ENCODE peak calls at places on chromosomes 12 and 14, in seven cellular contexts. X, V, O, R, Z, N and W are unnamed samples.

GRCh38 chr12:82325540-82326336 is 32.4 kb downstream of the CCDC59 start:
- DNase-seq in X (no peak), V (no peak), O (no peak), R (no peak), Z (no peak), N (no peak), W (no peak)

GRCh38 chr14:101116065-101116464 is 212.5 kb upstream of the RTL1 start:
- DNase-seq in X (no peak), V (no peak), O (no peak), R (no peak), Z (no peak), N (no peak), W (no peak)

GRCh38 chr14:89399594-89400068 is 17.4 kb downstream of the FOXN3 start:
- DNase-seq in X (peak), V (no peak), O (no peak), R (no peak), Z (peak), N (no peak), W (no peak)

GRCh38 chr14:20661197-20661596 is 19.7 kb upstream of the OR6S1 start:
- DNase-seq in X (no peak), V (no peak), O (no peak), R (no peak), Z (no peak), N (no peak), W (no peak)

GRCh38 chr12:69500631-69501030 is 30.4 kb downstream of the FRS2 start:
- DNase-seq in X (no peak), V (no peak), O (no peak), R (no peak), Z (no peak), N (no peak), W (no peak)

GRCh38 chr14:104793703-104793959 is 1.9 kb downstream of the AKT1 start:
- DNase-seq in X (no peak), V (no peak), O (no peak), R (no peak), Z (no peak), N (no peak), W (no peak)

GRCh38 chr14:32998433-32998832 is 59.8 kb downstream of the NPAS3 start:
- DNase-seq in X (no peak), V (no peak), O (no peak), R (no peak), Z (no peak), N (no peak), W (no peak)

GRCh38 chr14:65164068-65164824 is 61.9 kb upstream of the MAX start:
- DNase-seq in X (peak), V (no peak), O (no peak), R (peak), Z (peak), N (no peak), W (no peak)

GRCh38 chr14:51962678-51963077 is 26.7 kb upstream of the RTRAF start:
- DNase-seq in X (no peak), V (no peak), O (no peak), R (no peak), Z (no peak), N (no peak), W (no peak)

GRCh38 chr12:23099604-23100003 is 474.6 kb downstream of the ETNK1 start:
- DNase-seq in X (no peak), V (no peak), O (peak), R (no peak), Z (no peak), N (no peak), W (no peak)

GRCh38 chr12:132245521-132246101 is 83.8 kb downstream of the GALNT9 start:
- DNase-seq in X (no peak), V (no peak), O (no peak), R (no peak), Z (no peak), N (no peak), W (no peak)

GRCh38 chr14:91129261-91129660 is 15.4 kb downstream of the DGLUCY start:
- DNase-seq in X (no peak), V (no peak), O (no peak), R (no peak), Z (no peak), N (no peak), W (no peak)

GRCh38 chr12:124191024-124191359 is 103.9 kb upstream of the RFLNA start:
- DNase-seq in X (peak), V (no peak), O (no peak), R (peak), Z (no peak), N (no peak), W (no peak)

GRCh38 chr14:99538733-99539132 is 57.5 kb downstream of the CCNK start:
- DNase-seq in X (no peak), V (no peak), O (no peak), R (no peak), Z (no peak), N (no peak), W (no peak)

GRCh38 chr14:95496111-95496681 is 20.3 kb downstream of the SYNE3 start:
- DNase-seq in X (no peak), V (no peak), O (no peak), R (no peak), Z (no peak), N (no peak), W (no peak)

GRCh38 chr14:51535443-51536044 is 116.2 kb upstream of the FRMD6 start:
- DNase-seq in X (no peak), V (no peak), O (no peak), R (no peak), Z (no peak), N (no peak), W (no peak)

GRCh38 chr14:50594577-50595316 is 34.8 kb downstream of the ATL1 start:
- DNase-seq in X (no peak), V (no peak), O (no peak), R (no peak), Z (peak), N (no peak), W (no peak)

GRCh38 chr12:64893961-64894360 is 69.5 kb downstream of the TBC1D30 start:
- DNase-seq in X (no peak), V (no peak), O (no peak), R (no peak), Z (no peak), N (no peak), W (no peak)

GRCh38 chr14:89078021-89078676 is 253.7 kb downstream of the TTC8 start:
- DNase-seq in X (peak), V (no peak), O (no peak), R (no peak), Z (no peak), N (no peak), W (no peak)

GRCh38 chr12:5035618-5036017 is 8.1 kb upstream of the KCNA5 start:
- DNase-seq in X (no peak), V (no peak), O (no peak), R (no peak), Z (no peak), N (no peak), W (no peak)

GRCh38 chr12:59839514-59839913 is 243.7 kb downstream of the SLC16A7 start:
- DNase-seq in X (no peak), V (no peak), O (no peak), R (no peak), Z (no peak), N (no peak), W (no peak)

GRCh38 chr12:27142102-27142721 is 59.8 kb upstream of the C12orf71 start:
- DNase-seq in X (peak), V (no peak), O (peak), R (peak), Z (peak), N (no peak), W (peak)

GRCh38 chr14:21054123-21054767 is 3.4 kb upstream of the RNASE8 start:
- DNase-seq in X (no peak), V (no peak), O (no peak), R (no peak), Z (peak), N (no peak), W (no peak)

GRCh38 chr12:16389594-16389993 is 42.1 kb downstream of the MGST1 start:
- DNase-seq in X (no peak), V (no peak), O (no peak), R (no peak), Z (no peak), N (no peak), W (no peak)

GRCh38 chr14:96270565-96271420 is 14.8 kb downstream of the BDKRB1 start:
- DNase-seq in X (no peak), V (no peak), O (no peak), R (no peak), Z (no peak), N (no peak), W (no peak)

GRCh38 chr12:2930865-2931264 is 28.3 kb upstream of the TEAD4 start:
- DNase-seq in X (no peak), V (no peak), O (no peak), R (no peak), Z (no peak), N (no peak), W (no peak)

GRCh38 chr14:89304972-89305703 is 111.9 kb downstream of the FOXN3 start:
- DNase-seq in X (peak), V (peak), O (no peak), R (no peak), Z (no peak), N (no peak), W (no peak)

GRCh38 chr14:56648508-56649301 is 69.1 kb downstream of the TMEM260 start:
- DNase-seq in X (no peak), V (no peak), O (no peak), R (no peak), Z (no peak), N (no peak), W (no peak)

GRCh38 chr12:69502342-69503081 is 32.3 kb downstream of the FRS2 start:
- DNase-seq in X (no peak), V (no peak), O (no peak), R (no peak), Z (no peak), N (no peak), W (no peak)

GRCh38 chr12:50005150-50005549 is 20.1 kb downstream of the RACGAP1 start:
- DNase-seq in X (peak), V (no peak), O (no peak), R (no peak), Z (no peak), N (no peak), W (no peak)

GRCh38 chr14:104561124-104561531 is 18.4 kb upstream of the C14orf180 start:
- DNase-seq in X (no peak), V (no peak), O (no peak), R (no peak), Z (no peak), N (no peak), W (no peak)

GRCh38 chr12:110107369-110108281 is 16.5 kb upstream of the IFT81 start:
- DNase-seq in X (no peak), V (no peak), O (no peak), R (no peak), Z (peak), N (no peak), W (no peak)

GRCh38 chr14:47454025-47454424 is 221.4 kb downstream of the MDGA2 start:
- DNase-seq in X (no peak), V (no peak), O (no peak), R (no peak), Z (no peak), N (no peak), W (no peak)

GRCh38 chr12:76303365-76303764 is 44.9 kb downstream of the BBS10 start:
- DNase-seq in X (no peak), V (no peak), O (no peak), R (no peak), Z (no peak), N (no peak), W (no peak)

GRCh38 chr12:3727877-3728632 is 24.9 kb downstream of the CRACR2A start:
- DNase-seq in X (no peak), V (peak), O (no peak), R (no peak), Z (no peak), N (no peak), W (no peak)

GRCh38 chr14:92657457-92658142 is 90.8 kb downstream of the LGMN start:
- DNase-seq in X (no peak), V (no peak), O (no peak), R (no peak), Z (no peak), N (no peak), W (no peak)

GRCh38 chr12:98126637-98127335 is 388.6 kb upstream of the TMPO start:
- DNase-seq in X (no peak), V (no peak), O (no peak), R (no peak), Z (peak), N (no peak), W (no peak)

GRCh38 chr12:31702047-31702446 is 26.8 kb downstream of the AMN1 start:
- DNase-seq in X (no peak), V (no peak), O (no peak), R (no peak), Z (no peak), N (no peak), W (no peak)

GRCh38 chr12:122918827-122919226 is 22.9 kb upstream of the VPS37B start:
- DNase-seq in X (no peak), V (no peak), O (no peak), R (no peak), Z (no peak), N (no peak), W (no peak)
- TF ChIP-seq TAF1 in X (no peak), V (no peak), O (no peak), R (no peak), Z (no peak), N (no peak), W (no peak)

DNA sequence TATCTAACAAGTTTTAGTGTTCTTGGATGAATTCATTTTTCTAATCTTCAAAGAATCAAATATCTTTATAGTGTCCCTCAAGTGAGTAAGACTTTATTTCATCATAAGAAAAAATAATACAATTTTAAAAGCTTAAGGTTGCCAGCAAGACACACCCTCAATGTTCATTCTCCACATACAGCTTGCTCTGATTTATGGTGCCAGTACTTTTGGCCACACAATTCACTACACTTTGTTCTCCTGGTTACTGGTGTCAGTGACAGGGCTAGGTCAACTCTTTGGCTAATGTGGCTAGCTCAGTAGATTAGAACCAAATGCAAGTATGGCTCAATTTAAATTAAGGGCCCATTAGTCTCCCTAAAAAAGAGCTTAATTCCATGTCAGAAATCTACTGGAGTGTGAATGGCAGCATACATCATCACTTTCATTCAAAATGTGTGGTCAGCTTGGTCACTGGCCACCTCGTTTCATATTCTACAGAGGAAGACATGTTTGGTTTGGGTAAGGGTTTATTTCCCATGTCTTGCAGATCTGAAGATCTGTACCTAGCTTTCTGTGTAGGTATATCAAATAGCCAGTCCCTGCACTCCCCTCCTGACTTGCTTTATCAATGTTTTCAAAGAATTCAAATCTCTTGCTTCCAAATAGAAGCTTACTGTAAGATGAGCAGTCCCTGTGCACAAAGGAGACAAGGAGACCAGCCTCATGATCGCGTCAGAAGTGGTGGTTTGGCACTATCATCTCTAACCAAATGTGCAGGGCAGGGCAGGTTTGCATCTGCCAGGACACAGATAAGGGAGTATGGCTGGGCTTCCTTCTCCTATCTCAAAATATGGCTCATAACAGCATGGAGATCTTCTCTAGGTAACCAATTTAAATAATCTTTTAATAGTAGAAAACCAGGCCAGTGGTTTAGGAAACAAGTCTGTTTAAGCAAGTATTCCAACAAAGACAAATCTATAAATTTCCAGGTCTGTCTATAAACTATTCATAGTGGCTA is 31.3 kb downstream of the HECTD4 start:
- DNase-seq in X (no peak), V (no peak), O (no peak), R (peak), Z (no peak), N (no peak), W (no peak)
- TF ChIP-seq POLR2AphosphoS5 in X (no peak), V (no peak), O (no peak), R (peak), Z (no peak), N (no peak), W (no peak)

GRCh38 chr14:29007990-29008389 is 241.4 kb downstream of the FOXG1 start:
- DNase-seq in X (no peak), V (no peak), O (no peak), R (no peak), Z (no peak), N (no peak), W (no peak)
- TF ChIP-seq TAF1 in X (no peak), V (no peak), O (no peak), R (no peak), Z (no peak), N (no peak), W (no peak)

DNA sequence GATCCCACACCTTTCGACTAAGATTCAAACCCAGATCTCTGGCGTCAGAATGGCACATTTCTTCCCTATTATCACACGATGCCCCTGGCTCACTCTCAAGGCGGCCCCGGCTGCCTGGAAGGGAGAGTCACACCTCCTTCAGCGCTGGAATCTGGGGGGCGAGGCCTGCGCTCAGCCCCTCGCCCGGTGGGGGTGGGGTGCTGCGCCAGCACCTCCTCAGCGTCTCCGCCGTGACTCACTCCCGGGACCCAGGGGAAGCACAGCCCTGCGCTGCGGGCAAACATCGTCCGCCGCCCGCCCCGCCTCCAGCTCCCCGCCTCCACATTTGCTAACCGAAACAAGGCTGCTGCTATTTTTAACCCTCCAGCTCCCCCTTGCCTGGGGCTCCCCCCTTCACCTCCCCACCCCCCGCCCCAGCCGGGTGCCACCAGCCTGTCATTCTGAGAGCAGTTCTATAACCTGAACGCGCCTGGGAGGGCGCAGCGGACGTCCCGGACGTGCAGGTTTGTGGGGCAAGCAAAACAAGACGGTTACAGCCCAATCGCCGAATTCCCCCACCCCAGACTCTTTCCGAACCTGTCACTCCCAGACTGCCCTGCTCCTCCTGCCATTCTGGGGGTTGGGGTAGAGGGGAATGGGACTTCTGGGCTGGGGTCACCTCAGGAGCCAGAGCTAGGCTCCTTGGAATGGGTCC is 6.8 kb downstream of the HDAC7 start:
- DNase-seq in X (no peak), V (peak), O (peak), R (peak), Z (peak), N (peak), W (peak)
- TF ChIP-seq POLR2AphosphoS5 in X (no peak), V (no peak), O (no peak), R (peak), Z (no peak), N (peak), W (peak)

GRCh38 chr12:87599459-87599858 is 429.7 kb downstream of the C12orf50 start:
- DNase-seq in X (no peak), V (no peak), O (no peak), R (no peak), Z (no peak), N (no peak), W (no peak)

GRCh38 chr12:87603727-87604126 is 425.5 kb downstream of the C12orf50 start:
- DNase-seq in X (no peak), V (no peak), O (no peak), R (no peak), Z (no peak), N (no peak), W (no peak)
- TF ChIP-seq TAF1 in X (no peak), V (no peak), O (no peak), R (no peak), Z (no peak), N (no peak), W (no peak)

GRCh38 chr12:116406529-116406928 is 129.0 kb upstream of the MED13L start:
- DNase-seq in X (no peak), V (no peak), O (peak), R (no peak), Z (peak), N (no peak), W (no peak)
- TF ChIP-seq POLR2AphosphoS5 in X (no peak), V (no peak), O (no peak), R (no peak), Z (no peak), N (no peak), W (no peak)

DNA sequence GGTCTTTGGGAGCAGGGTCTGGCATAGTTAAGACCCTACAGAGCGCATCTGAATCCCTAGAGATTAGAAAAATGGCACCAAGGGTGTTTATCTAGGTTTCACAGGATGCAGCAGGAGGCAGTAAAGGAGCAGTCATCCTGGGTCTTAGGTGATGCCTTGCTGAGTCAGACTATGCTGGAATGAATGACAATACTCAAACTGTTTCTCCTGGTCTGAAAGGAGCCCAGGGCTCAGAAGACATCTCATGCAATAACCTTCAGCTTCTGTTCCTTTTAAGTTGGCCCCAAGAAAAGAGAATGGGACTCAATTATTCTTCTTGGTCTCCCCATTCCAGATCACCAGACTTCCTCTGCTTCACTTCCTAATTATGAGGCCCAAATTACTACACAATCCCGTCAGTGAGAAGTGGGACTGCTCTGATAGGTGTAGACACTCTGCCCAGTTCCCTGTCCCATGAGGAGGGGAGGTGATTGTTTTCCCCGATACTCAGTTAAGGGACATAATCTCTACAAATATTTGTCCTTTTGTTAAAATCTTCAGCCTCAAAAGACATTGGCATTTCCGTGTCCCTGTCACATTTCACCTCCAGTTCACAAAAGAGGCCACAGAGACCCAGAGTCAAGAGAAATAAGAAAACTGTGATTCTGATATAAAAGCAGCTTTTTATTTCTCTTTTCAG is 14.8 kb upstream of the APOF start:
- DNase-seq in X (no peak), V (no peak), O (no peak), R (peak), Z (no peak), N (no peak), W (no peak)
- TF ChIP-seq TAF1 in X (no peak), V (no peak), O (no peak), R (no peak), Z (no peak), N (no peak), W (no peak)